ENCODE peak calls at places on chromosomes 4 and X, in eight cellular contexts. One of them, this sample, is unnamed.
A peak's percentile ranks its signal among the peaks of the same experiment; 100 is the strongest.

GRCh38 chr4:182917182-182918043 is at the start of gene DCTD:
- DNase-seq in HepG2: peak; percentile 65
- DNase-seq in SK-N-SH: peak; percentile 91
- DNase-seq in GM12878: no peak
- DNase-seq in HCT116: no peak
- DNase-seq in SK-N-MC: no peak
- DNase-seq in astrocyte: peak; percentile 46
- DNase-seq in Karpas-422: peak; percentile 82
- DNase-seq in this sample: peak; percentile 94

GRCh38 chrX:18887177-18887820 is 96.6 kb downstream of the PHKA2 start:
- DNase-seq in HepG2: no peak
- DNase-seq in SK-N-SH: no peak
- DNase-seq in GM12878: no peak
- DNase-seq in HCT116: no peak
- DNase-seq in SK-N-MC: no peak
- DNase-seq in astrocyte: no peak
- DNase-seq in Karpas-422: no peak
- DNase-seq in this sample: no peak

GRCh38 chrX:154490021-154490413 is 412 bp downstream of the SLC10A3 start:
- DNase-seq in HepG2: no peak
- DNase-seq in SK-N-SH: peak; percentile 43
- DNase-seq in GM12878: no peak
- DNase-seq in HCT116: no peak
- DNase-seq in SK-N-MC: no peak
- DNase-seq in astrocyte: peak; percentile 15
- DNase-seq in Karpas-422: peak; percentile 76
- DNase-seq in this sample: peak; percentile 83

GRCh38 chr4:110073045-110073845 is 125.2 kb downstream of the ELOVL6 start:
- DNase-seq in HepG2: no peak
- DNase-seq in SK-N-SH: peak; percentile 47
- DNase-seq in GM12878: no peak
- DNase-seq in HCT116: no peak
- DNase-seq in SK-N-MC: peak; percentile 96
- DNase-seq in astrocyte: no peak
- DNase-seq in Karpas-422: no peak
- DNase-seq in this sample: no peak

GRCh38 chr4:153252122-153252521 is 47.9 kb downstream of the TRIM2 start:
- DNase-seq in HepG2: no peak
- DNase-seq in SK-N-SH: no peak
- DNase-seq in GM12878: peak; percentile 19
- DNase-seq in HCT116: no peak
- DNase-seq in SK-N-MC: no peak
- DNase-seq in astrocyte: no peak
- DNase-seq in Karpas-422: no peak
- DNase-seq in this sample: no peak

GRCh38 chrX:129755779-129756650 is 17.2 kb downstream of the XPNPEP2 start:
- DNase-seq in HepG2: no peak
- DNase-seq in SK-N-SH: no peak
- DNase-seq in GM12878: no peak
- DNase-seq in HCT116: no peak
- DNase-seq in SK-N-MC: no peak
- DNase-seq in astrocyte: no peak
- DNase-seq in Karpas-422: peak; percentile 74
- DNase-seq in this sample: peak; percentile 22

GRCh38 chr4:85081196-85081595 is 114.7 kb upstream of the WDFY3 start:
- DNase-seq in HepG2: no peak
- DNase-seq in SK-N-SH: no peak
- DNase-seq in GM12878: no peak
- DNase-seq in HCT116: no peak
- DNase-seq in SK-N-MC: no peak
- DNase-seq in astrocyte: no peak
- DNase-seq in Karpas-422: no peak
- DNase-seq in this sample: no peak

GRCh38 chrX:9899640-9900075 is 67.5 kb upstream of the CLDN34 start:
- DNase-seq in HepG2: no peak
- DNase-seq in SK-N-SH: no peak
- DNase-seq in GM12878: no peak
- DNase-seq in HCT116: no peak
- DNase-seq in SK-N-MC: no peak
- DNase-seq in astrocyte: peak; percentile 91
- DNase-seq in Karpas-422: no peak
- DNase-seq in this sample: no peak

GRCh38 chrX:17882680-17883079 is 21.6 kb upstream of the RAI2 start:
- DNase-seq in HepG2: no peak
- DNase-seq in SK-N-SH: no peak
- DNase-seq in GM12878: no peak
- DNase-seq in HCT116: no peak
- DNase-seq in SK-N-MC: no peak
- DNase-seq in astrocyte: no peak
- DNase-seq in Karpas-422: no peak
- DNase-seq in this sample: no peak

GRCh38 chrX:54479471-54480122 is 16.4 kb downstream of the FGD1 start:
- DNase-seq in HepG2: no peak
- DNase-seq in SK-N-SH: no peak
- DNase-seq in GM12878: no peak
- DNase-seq in HCT116: no peak
- DNase-seq in SK-N-MC: no peak
- DNase-seq in astrocyte: no peak
- DNase-seq in Karpas-422: no peak
- DNase-seq in this sample: no peak

GRCh38 chrX:22136711-22137110 is 104.6 kb downstream of the PHEX start:
- DNase-seq in HepG2: no peak
- DNase-seq in SK-N-SH: no peak
- DNase-seq in GM12878: no peak
- DNase-seq in HCT116: no peak
- DNase-seq in SK-N-MC: no peak
- DNase-seq in astrocyte: no peak
- DNase-seq in Karpas-422: no peak
- DNase-seq in this sample: no peak

GRCh38 chr4:161256716-161257115 is 907.1 kb downstream of the FSTL5 start:
- DNase-seq in HepG2: peak; percentile 22
- DNase-seq in SK-N-SH: no peak
- DNase-seq in GM12878: no peak
- DNase-seq in HCT116: peak; percentile 7
- DNase-seq in SK-N-MC: no peak
- DNase-seq in astrocyte: no peak
- DNase-seq in Karpas-422: peak; percentile 71
- DNase-seq in this sample: no peak

GRCh38 chrX:23811135-23811781 is 28.3 kb downstream of the SAT1 start:
- DNase-seq in HepG2: no peak
- DNase-seq in SK-N-SH: no peak
- DNase-seq in GM12878: no peak
- DNase-seq in HCT116: no peak
- DNase-seq in SK-N-MC: no peak
- DNase-seq in astrocyte: no peak
- DNase-seq in Karpas-422: peak; percentile 80
- DNase-seq in this sample: no peak

GRCh38 chrX:39201305-39201990 is 400.2 kb downstream of the MID1IP1 start:
- DNase-seq in HepG2: no peak
- DNase-seq in SK-N-SH: no peak
- DNase-seq in GM12878: no peak
- DNase-seq in HCT116: no peak
- DNase-seq in SK-N-MC: no peak
- DNase-seq in astrocyte: peak; percentile 87
- DNase-seq in Karpas-422: peak; percentile 56
- DNase-seq in this sample: no peak

GRCh38 chrX:21153503-21153902 is 220.7 kb upstream of the CNKSR2 start:
- DNase-seq in HepG2: no peak
- DNase-seq in SK-N-SH: no peak
- DNase-seq in GM12878: no peak
- DNase-seq in HCT116: no peak
- DNase-seq in SK-N-MC: no peak
- DNase-seq in astrocyte: peak; percentile 37
- DNase-seq in Karpas-422: no peak
- DNase-seq in this sample: no peak

GRCh38 chr4:4856071-4857000 is 3.1 kb upstream of the MSX1 start:
- DNase-seq in HepG2: no peak
- DNase-seq in SK-N-SH: peak; percentile 70
- DNase-seq in GM12878: no peak
- DNase-seq in HCT116: no peak
- DNase-seq in SK-N-MC: no peak
- DNase-seq in astrocyte: no peak
- DNase-seq in Karpas-422: no peak
- DNase-seq in this sample: peak; percentile 58

GRCh38 chrX:48890934-48891401 is 6.6 kb downstream of the TIMM17B start:
- DNase-seq in HepG2: no peak
- DNase-seq in SK-N-SH: peak; percentile 65
- DNase-seq in GM12878: no peak
- DNase-seq in HCT116: no peak
- DNase-seq in SK-N-MC: no peak
- DNase-seq in astrocyte: no peak
- DNase-seq in Karpas-422: no peak
- DNase-seq in this sample: no peak

GRCh38 chr4:7193040-7193958 is 961 bp downstream of the SORCS2 start:
- DNase-seq in HepG2: no peak
- DNase-seq in SK-N-SH: peak; percentile 68
- DNase-seq in GM12878: no peak
- DNase-seq in HCT116: no peak
- DNase-seq in SK-N-MC: no peak
- DNase-seq in astrocyte: no peak
- DNase-seq in Karpas-422: no peak
- DNase-seq in this sample: no peak

GRCh38 chrX:30150196-30150895 is 65.0 kb upstream of the MAGEB2 start:
- DNase-seq in HepG2: no peak
- DNase-seq in SK-N-SH: no peak
- DNase-seq in GM12878: no peak
- DNase-seq in HCT116: no peak
- DNase-seq in SK-N-MC: no peak
- DNase-seq in astrocyte: no peak
- DNase-seq in Karpas-422: no peak
- DNase-seq in this sample: no peak

DNA sequence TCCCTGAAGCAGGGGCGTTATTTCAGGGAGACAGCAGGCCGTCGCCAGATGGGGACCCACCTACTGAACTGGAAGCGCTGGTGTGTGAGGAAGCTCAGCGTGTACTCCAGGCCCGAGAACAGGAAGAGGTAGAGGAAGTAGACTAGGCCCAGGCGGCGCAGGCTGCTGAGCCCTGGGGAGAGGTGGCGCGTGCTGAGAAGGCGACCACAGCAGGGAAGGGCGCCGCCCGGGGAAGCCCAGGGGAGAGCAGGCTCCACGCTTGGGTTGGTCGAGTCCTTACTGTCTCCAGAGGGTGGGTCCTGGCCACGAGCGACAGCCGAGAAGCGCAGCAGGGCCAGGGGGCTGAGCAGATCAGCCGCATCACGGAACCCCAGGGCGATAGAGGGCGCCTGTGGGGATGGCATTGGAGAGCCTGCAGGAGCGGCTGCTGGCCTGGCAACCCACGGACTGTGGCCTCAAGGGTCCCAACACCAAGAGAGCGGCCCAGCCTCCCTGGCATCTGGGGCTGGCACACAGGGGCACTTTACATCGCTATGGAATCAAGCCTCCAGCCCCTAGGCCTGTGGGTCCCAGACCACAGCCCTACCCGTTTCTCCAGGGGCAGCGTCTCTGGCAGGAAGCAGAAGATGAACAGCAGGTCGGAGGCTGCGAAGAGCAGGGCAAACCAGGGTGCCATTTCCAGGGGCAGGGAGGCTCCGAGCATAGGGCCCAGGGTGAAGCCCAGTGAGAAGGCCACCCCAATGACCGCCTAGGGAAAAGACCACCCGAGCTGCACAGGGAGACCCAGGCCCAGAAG is 31.2 kb downstream of the NOP14 start:
- DNase-seq in HepG2: no peak
- DNase-seq in SK-N-SH: no peak
- DNase-seq in GM12878: peak; percentile 55
- DNase-seq in HCT116: no peak
- DNase-seq in SK-N-MC: no peak
- DNase-seq in astrocyte: no peak
- DNase-seq in Karpas-422: peak; percentile 93
- DNase-seq in this sample: peak; percentile 90
- H3K36me3 ChIP-seq in HepG2: peaks cover 28% of the 10 kb centered on the region
- H3K36me3 ChIP-seq in SK-N-SH: peaks cover 14% of the 10 kb centered on the region
- H3K36me3 ChIP-seq in GM12878: peaks cover 15% of the 10 kb centered on the region
- H3K36me3 ChIP-seq in HCT116: peaks cover 4% of the 10 kb centered on the region
- H3K36me3 ChIP-seq in SK-N-MC: peaks cover 9% of the 10 kb centered on the region
- H3K36me3 ChIP-seq in astrocyte: peaks cover 10% of the 10 kb centered on the region
- H3K36me3 ChIP-seq in Karpas-422: peaks cover 17% of the 10 kb centered on the region
- H3K36me3 ChIP-seq in this sample: peaks cover 4% of the 10 kb centered on the region

GRCh38 chrX:87924619-87925018 is 407.0 kb downstream of the KLHL4 start:
- DNase-seq in HepG2: no peak
- DNase-seq in SK-N-SH: no peak
- DNase-seq in GM12878: no peak
- DNase-seq in HCT116: no peak
- DNase-seq in SK-N-MC: no peak
- DNase-seq in astrocyte: no peak
- DNase-seq in Karpas-422: no peak
- DNase-seq in this sample: no peak
- H3K9ac ChIP-seq in HepG2: no peak overlapping the region
- H3K9ac ChIP-seq in SK-N-SH: no peak overlapping the region
- H3K9ac ChIP-seq in GM12878: no peak overlapping the region
- H3K9ac ChIP-seq in HCT116: no peak overlapping the region
- H3K9ac ChIP-seq in SK-N-MC: no peak overlapping the region
- H3K9ac ChIP-seq in astrocyte: no peak overlapping the region
- H3K9ac ChIP-seq in Karpas-422: no peak overlapping the region
- H3K9ac ChIP-seq in this sample: no peak overlapping the region

DNA sequence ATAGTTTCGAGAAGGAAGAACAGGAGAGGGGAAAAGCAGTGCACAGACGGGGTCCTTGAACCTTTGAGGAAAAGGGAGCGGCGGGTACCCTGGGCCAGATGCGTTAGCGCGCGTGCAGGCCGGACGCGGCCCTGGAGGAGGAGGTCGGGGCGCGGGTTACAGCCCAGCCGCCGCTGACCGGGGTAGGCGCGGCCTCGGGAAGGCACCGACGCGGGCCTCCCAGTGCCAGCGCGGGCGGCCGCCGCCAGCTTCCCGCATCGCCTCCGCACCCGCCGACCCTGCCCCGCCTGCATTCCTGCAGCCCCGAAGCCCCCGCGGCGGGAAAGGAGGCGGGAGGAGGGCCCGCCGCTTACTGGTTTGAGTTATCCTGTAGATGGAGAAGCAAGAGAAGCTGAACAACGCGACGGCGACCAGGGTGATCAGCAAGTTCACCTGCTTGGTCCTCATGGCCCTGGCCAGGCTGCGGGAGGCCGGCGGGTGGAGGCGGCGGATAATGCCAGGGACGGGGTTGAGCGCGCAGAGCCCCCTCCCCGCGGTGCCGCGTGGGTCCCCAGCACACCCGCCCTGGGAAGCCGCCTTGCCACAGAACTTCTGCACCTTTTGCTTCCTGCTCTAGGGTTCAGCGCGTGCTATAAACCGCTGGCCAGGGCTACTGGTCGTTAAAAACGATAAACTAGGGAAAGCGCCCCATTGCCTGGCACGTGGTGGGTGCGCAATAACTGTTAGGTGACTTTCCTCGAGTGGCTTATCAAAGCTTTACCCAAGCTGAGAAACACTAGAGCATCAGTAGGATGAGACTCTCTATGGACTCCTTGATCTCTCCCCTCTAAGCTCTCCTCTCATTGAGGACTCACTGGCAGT is at the start of gene MGAT4D:
- DNase-seq in HepG2: no peak
- DNase-seq in SK-N-SH: peak; percentile 17
- DNase-seq in GM12878: no peak
- DNase-seq in HCT116: no peak
- DNase-seq in SK-N-MC: no peak
- DNase-seq in astrocyte: no peak
- DNase-seq in Karpas-422: no peak
- DNase-seq in this sample: no peak
- H3K4me3 ChIP-seq in HepG2: peak within 1 kb of the TSS; percentile 48
- H3K4me3 ChIP-seq in SK-N-SH: no peak within 1 kb of the TSS
- H3K4me3 ChIP-seq in GM12878: no peak within 1 kb of the TSS
- H3K4me3 ChIP-seq in HCT116: no peak within 1 kb of the TSS
- H3K4me3 ChIP-seq in SK-N-MC: no peak within 1 kb of the TSS
- H3K4me3 ChIP-seq in astrocyte: peak within 1 kb of the TSS; percentile 34
- H3K4me3 ChIP-seq in Karpas-422: no peak within 1 kb of the TSS
- H3K4me3 ChIP-seq in this sample: no peak within 1 kb of the TSS

GRCh38 chr4:185249105-185249504 is 39.7 kb downstream of the SNX25 start:
- DNase-seq in HepG2: no peak
- DNase-seq in SK-N-SH: no peak
- DNase-seq in GM12878: no peak
- DNase-seq in HCT116: no peak
- DNase-seq in SK-N-MC: no peak
- DNase-seq in astrocyte: no peak
- DNase-seq in Karpas-422: no peak
- DNase-seq in this sample: no peak
- H3K36me3 ChIP-seq in HepG2: peaks cover 27% of the 10 kb centered on the region
- H3K36me3 ChIP-seq in SK-N-SH: peaks cover 33% of the 10 kb centered on the region
- H3K36me3 ChIP-seq in GM12878: no peaks in the 10 kb centered on the region
- H3K36me3 ChIP-seq in HCT116: no peaks in the 10 kb centered on the region
- H3K36me3 ChIP-seq in SK-N-MC: no peaks in the 10 kb centered on the region
- H3K36me3 ChIP-seq in astrocyte: no peaks in the 10 kb centered on the region
- H3K36me3 ChIP-seq in Karpas-422: peaks cover 2% of the 10 kb centered on the region
- H3K36me3 ChIP-seq in this sample: no peaks in the 10 kb centered on the region